ENCODE peak calls at places on chromosomes 1 and 21, in five cellular contexts. One of them, this sample, is unnamed.

GRCh38 chr1:11967028-11967547 is 13.2 kb upstream of the MFN2 start:
- DNase-seq in CD4-positive, alpha-beta memory T cell: no peak
- DNase-seq in pancreas: peak; percentile 70
- DNase-seq in CD8-positive, alpha-beta T cell: no peak
- DNase-seq in A549: peak; percentile 54
- DNase-seq in this sample: no peak

GRCh38 chr1:162899422-162900168 is 38.6 kb upstream of the CCDC190 start:
- DNase-seq in CD4-positive, alpha-beta memory T cell: no peak
- DNase-seq in pancreas: no peak
- DNase-seq in CD8-positive, alpha-beta T cell: no peak
- DNase-seq in A549: no peak
- DNase-seq in this sample: no peak

GRCh38 chr1:228297242-228297641 is 89.4 kb downstream of the OBSCN start:
- DNase-seq in CD4-positive, alpha-beta memory T cell: no peak
- DNase-seq in pancreas: no peak
- DNase-seq in CD8-positive, alpha-beta T cell: no peak
- DNase-seq in A549: no peak
- DNase-seq in this sample: no peak

GRCh38 chr21:33975548-33976081 is 60.0 kb upstream of the ATP5PO start:
- DNase-seq in CD4-positive, alpha-beta memory T cell: peak; percentile 23
- DNase-seq in pancreas: no peak
- DNase-seq in CD8-positive, alpha-beta T cell: peak; percentile 63
- DNase-seq in A549: no peak
- DNase-seq in this sample: no peak

GRCh38 chr1:8077602-8078001 is 51.5 kb upstream of the ERRFI1 start:
- DNase-seq in CD4-positive, alpha-beta memory T cell: no peak
- DNase-seq in pancreas: no peak
- DNase-seq in CD8-positive, alpha-beta T cell: no peak
- DNase-seq in A549: no peak
- DNase-seq in this sample: no peak

GRCh38 chr1:226679853-226680516 is 59.1 kb downstream of the ITPKB start:
- DNase-seq in CD4-positive, alpha-beta memory T cell: peak; percentile 73
- DNase-seq in pancreas: peak; percentile 77
- DNase-seq in CD8-positive, alpha-beta T cell: peak; percentile 81
- DNase-seq in A549: no peak
- DNase-seq in this sample: peak; percentile 69

GRCh38 chr1:41617336-41617735 is 132.9 kb upstream of the EDN2 start:
- DNase-seq in CD4-positive, alpha-beta memory T cell: no peak
- DNase-seq in pancreas: no peak
- DNase-seq in CD8-positive, alpha-beta T cell: no peak
- DNase-seq in A549: no peak
- DNase-seq in this sample: no peak

GRCh38 chr1:65497276-65497830 is 76.9 kb downstream of the LEPR start:
- DNase-seq in CD4-positive, alpha-beta memory T cell: no peak
- DNase-seq in pancreas: no peak
- DNase-seq in CD8-positive, alpha-beta T cell: no peak
- DNase-seq in A549: no peak
- DNase-seq in this sample: no peak

GRCh38 chr1:43582162-43582566 is 51.5 kb downstream of the PTPRF start:
- DNase-seq in CD4-positive, alpha-beta memory T cell: no peak
- DNase-seq in pancreas: no peak
- DNase-seq in CD8-positive, alpha-beta T cell: no peak
- DNase-seq in A549: peak; percentile 66
- DNase-seq in this sample: no peak

GRCh38 chr1:26942656-26943055 is 17.6 kb downstream of the KDF1 start:
- DNase-seq in CD4-positive, alpha-beta memory T cell: no peak
- DNase-seq in pancreas: no peak
- DNase-seq in CD8-positive, alpha-beta T cell: no peak
- DNase-seq in A549: no peak
- DNase-seq in this sample: no peak

GRCh38 chr21:15823486-15824150 is 93.8 kb downstream of the USP25 start:
- DNase-seq in CD4-positive, alpha-beta memory T cell: peak; percentile 28
- DNase-seq in pancreas: no peak
- DNase-seq in CD8-positive, alpha-beta T cell: peak; percentile 6
- DNase-seq in A549: no peak
- DNase-seq in this sample: no peak

GRCh38 chr1:223077434-223077833 is 65.6 kb downstream of the TLR5 start:
- DNase-seq in CD4-positive, alpha-beta memory T cell: no peak
- DNase-seq in pancreas: no peak
- DNase-seq in CD8-positive, alpha-beta T cell: no peak
- DNase-seq in A549: no peak
- DNase-seq in this sample: no peak

GRCh38 chr1:40806724-40807675 is 23.4 kb downstream of the KCNQ4 start:
- DNase-seq in CD4-positive, alpha-beta memory T cell: no peak
- DNase-seq in pancreas: no peak
- DNase-seq in CD8-positive, alpha-beta T cell: no peak
- DNase-seq in A549: no peak
- DNase-seq in this sample: no peak

GRCh38 chr1:43349594-43350306 is 9.0 kb upstream of the CDC20 start:
- DNase-seq in CD4-positive, alpha-beta memory T cell: no peak
- DNase-seq in pancreas: no peak
- DNase-seq in CD8-positive, alpha-beta T cell: no peak
- DNase-seq in A549: no peak
- DNase-seq in this sample: no peak

GRCh38 chr1:999797-1000356 is at the start of gene HES4:
- DNase-seq in CD4-positive, alpha-beta memory T cell: peak; percentile 51
- DNase-seq in pancreas: peak; percentile 92
- DNase-seq in CD8-positive, alpha-beta T cell: peak; percentile 70
- DNase-seq in A549: no peak
- DNase-seq in this sample: peak; percentile 66

GRCh38 chr21:44916965-44917364 is 3.7 kb downstream of the ITGB2 start:
- DNase-seq in CD4-positive, alpha-beta memory T cell: no peak
- DNase-seq in pancreas: no peak
- DNase-seq in CD8-positive, alpha-beta T cell: no peak
- DNase-seq in A549: no peak
- DNase-seq in this sample: no peak

GRCh38 chr1:55277377-55278130 is 62.4 kb upstream of the USP24 start:
- DNase-seq in CD4-positive, alpha-beta memory T cell: peak; percentile 63
- DNase-seq in pancreas: peak; percentile 78
- DNase-seq in CD8-positive, alpha-beta T cell: peak; percentile 82
- DNase-seq in A549: peak; percentile 62
- DNase-seq in this sample: peak; percentile 79

GRCh38 chr1:8371372-8371991 is 53.6 kb downstream of the SLC45A1 start:
- DNase-seq in CD4-positive, alpha-beta memory T cell: no peak
- DNase-seq in pancreas: no peak
- DNase-seq in CD8-positive, alpha-beta T cell: no peak
- DNase-seq in A549: no peak
- DNase-seq in this sample: no peak

GRCh38 chr1:98457212-98457611 is 204.3 kb upstream of the SNX7 start:
- DNase-seq in CD4-positive, alpha-beta memory T cell: no peak
- DNase-seq in pancreas: no peak
- DNase-seq in CD8-positive, alpha-beta T cell: no peak
- DNase-seq in A549: no peak
- DNase-seq in this sample: no peak

GRCh38 chr1:78143152-78143551 is 97.4 kb downstream of the GIPC2 start:
- DNase-seq in CD4-positive, alpha-beta memory T cell: peak; percentile 3
- DNase-seq in pancreas: no peak
- DNase-seq in CD8-positive, alpha-beta T cell: no peak
- DNase-seq in A549: no peak
- DNase-seq in this sample: no peak

GRCh38 chr21:37631319-37632117 is 264.9 kb downstream of the DYRK1A start:
- DNase-seq in CD4-positive, alpha-beta memory T cell: no peak
- DNase-seq in pancreas: no peak
- DNase-seq in CD8-positive, alpha-beta T cell: no peak
- DNase-seq in A549: peak; percentile 9
- DNase-seq in this sample: no peak

GRCh38 chr1:36096500-36097412 is 8.1 kb downstream of the ADPRS start:
- DNase-seq in CD4-positive, alpha-beta memory T cell: no peak
- DNase-seq in pancreas: no peak
- DNase-seq in CD8-positive, alpha-beta T cell: no peak
- DNase-seq in A549: no peak
- DNase-seq in this sample: no peak

GRCh38 chr1:84698718-84699117 is 8.5 kb upstream of the SSX2IP start:
- DNase-seq in CD4-positive, alpha-beta memory T cell: no peak
- DNase-seq in pancreas: no peak
- DNase-seq in CD8-positive, alpha-beta T cell: no peak
- DNase-seq in A549: peak; percentile 16
- DNase-seq in this sample: no peak

GRCh38 chr21:41755934-41756773 is 10.7 kb downstream of the RIPK4 start:
- DNase-seq in CD4-positive, alpha-beta memory T cell: no peak
- DNase-seq in pancreas: no peak
- DNase-seq in CD8-positive, alpha-beta T cell: no peak
- DNase-seq in A549: no peak
- DNase-seq in this sample: no peak

GRCh38 chr21:43025636-43026180 is 49.9 kb downstream of the CBS start:
- DNase-seq in CD4-positive, alpha-beta memory T cell: no peak
- DNase-seq in pancreas: no peak
- DNase-seq in CD8-positive, alpha-beta T cell: no peak
- DNase-seq in A549: no peak
- DNase-seq in this sample: no peak

GRCh38 chr21:28445081-28445830 is 547.4 kb downstream of the LTN1 start:
- DNase-seq in CD4-positive, alpha-beta memory T cell: no peak
- DNase-seq in pancreas: no peak
- DNase-seq in CD8-positive, alpha-beta T cell: no peak
- DNase-seq in A549: no peak
- DNase-seq in this sample: no peak
- H3K27ac ChIP-seq in CD4-positive, alpha-beta memory T cell: no peak overlapping the region
- H3K27ac ChIP-seq in pancreas: no peak overlapping the region
- H3K27ac ChIP-seq in CD8-positive, alpha-beta T cell: no peak overlapping the region
- H3K27ac ChIP-seq in A549: no peak overlapping the region
- H3K27ac ChIP-seq in this sample: no peak overlapping the region

DNA sequence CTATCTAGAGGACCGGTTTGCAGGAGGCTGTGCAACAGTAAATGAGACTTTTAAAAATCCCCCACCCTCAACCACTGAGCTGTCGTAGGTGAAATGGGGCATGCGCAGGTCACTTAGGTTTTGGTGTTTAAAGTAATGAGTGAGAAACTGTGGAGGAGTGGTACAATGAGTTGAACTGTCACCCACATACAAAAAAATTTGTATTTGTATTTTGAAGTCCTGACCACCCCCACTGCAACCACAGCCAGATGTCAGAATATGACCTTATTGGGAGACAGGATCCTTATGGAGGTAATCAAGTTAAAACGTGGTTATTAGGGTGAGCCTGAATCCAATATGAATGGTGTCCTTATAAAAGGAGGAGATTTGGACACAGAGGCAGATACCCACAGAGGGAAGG is 1.6 kb upstream of the IRF6 start:
- DNase-seq in CD4-positive, alpha-beta memory T cell: no peak
- DNase-seq in pancreas: no peak
- DNase-seq in CD8-positive, alpha-beta T cell: no peak
- DNase-seq in A549: no peak
- DNase-seq in this sample: no peak
- H3K27ac ChIP-seq in CD4-positive, alpha-beta memory T cell: no peak overlapping the region
- H3K27ac ChIP-seq in pancreas: no peak overlapping the region
- H3K27ac ChIP-seq in CD8-positive, alpha-beta T cell: no peak overlapping the region
- H3K27ac ChIP-seq in A549: no peak overlapping the region
- H3K27ac ChIP-seq in this sample: no peak overlapping the region

GRCh38 chr1:201603613-201604232 is 64.8 kb downstream of the NAV1 start:
- DNase-seq in CD4-positive, alpha-beta memory T cell: no peak
- DNase-seq in pancreas: no peak
- DNase-seq in CD8-positive, alpha-beta T cell: no peak
- DNase-seq in A549: no peak
- DNase-seq in this sample: no peak
- H3K27ac ChIP-seq in CD4-positive, alpha-beta memory T cell: no peak overlapping the region
- H3K27ac ChIP-seq in pancreas: no peak overlapping the region
- H3K27ac ChIP-seq in CD8-positive, alpha-beta T cell: no peak overlapping the region
- H3K27ac ChIP-seq in A549: peak overlapping the region; percentile 90
- H3K27ac ChIP-seq in this sample: no peak overlapping the region

GRCh38 chr1:198775606-198776005 is 136.8 kb downstream of the PTPRC start:
- DNase-seq in CD4-positive, alpha-beta memory T cell: no peak
- DNase-seq in pancreas: no peak
- DNase-seq in CD8-positive, alpha-beta T cell: no peak
- DNase-seq in A549: no peak
- DNase-seq in this sample: no peak
- H3K27ac ChIP-seq in CD4-positive, alpha-beta memory T cell: no peak overlapping the region
- H3K27ac ChIP-seq in pancreas: no peak overlapping the region
- H3K27ac ChIP-seq in CD8-positive, alpha-beta T cell: no peak overlapping the region
- H3K27ac ChIP-seq in A549: no peak overlapping the region
- H3K27ac ChIP-seq in this sample: peak overlapping the region; percentile 67

This sample was measured in caudate nucleus.